ENCODE peak calls at places on chromosome 16, in four cellular contexts. Y is endodermal cell, E is heart left ventricle, P is HFF-Myc. K is an unnamed sample.

GRCh38 chr16:641326-642188 is at the start of gene MCRIP2:
- DNase-seq in P (no peak), E (peak; percentile 94), Y (peak; percentile 94), K (peak; percentile 91)

GRCh38 chr16:47067203-47067602 is 76.5 kb downstream of the NETO2 start:
- DNase-seq in P (no peak), Y (no peak), E (no peak), K (no peak)

GRCh38 chr16:88471575-88471974 is 18.5 kb downstream of the ZFPM1 start:
- DNase-seq in P (no peak), Y (no peak), E (no peak), K (no peak)

GRCh38 chr16:88428616-88429386 is 24.3 kb upstream of the ZFPM1 start:
- DNase-seq in E (no peak), P (no peak), Y (no peak), K (no peak)

GRCh38 chr16:88405325-88406060 is 22.7 kb downstream of the ZNF469 start:
- DNase-seq in P (peak; percentile 41), Y (no peak), E (no peak), K (no peak)

GRCh38 chr16:65833171-65833871 is 533.2 kb upstream of the CDH5 start:
- DNase-seq in E (no peak), P (peak; percentile 76), Y (no peak), K (no peak)

GRCh38 chr16:84942786-84943185 is 68.5 kb downstream of the ZDHHC7 start:
- DNase-seq in Y (no peak), E (no peak), P (no peak), K (no peak)

GRCh38 chr16:84279871-84280270 is 14.8 kb upstream of the WFDC1 start:
- DNase-seq in P (no peak), Y (no peak), E (no peak), K (no peak)

GRCh38 chr16:85687651-85688471 is 893 bp downstream of the GINS2 start:
- DNase-seq in E (no peak), P (no peak), Y (no peak), K (no peak)

GRCh38 chr16:25374556-25374955 is 116.9 kb upstream of the ZKSCAN2 start:
- DNase-seq in E (no peak), P (no peak), Y (peak; percentile 46), K (no peak)